ENCODE peak calls at places on chromosomes 11 and 22, in four cellular contexts. One of them, this sample, is unnamed.
A peak's percentile ranks its signal among the peaks of the same experiment; 100 is the strongest.

GRCh38 chr22:40175571-40176105 is 2.1 kb upstream of the TNRC6B start:
- DNase-seq in NCI-H774: no peak
- DNase-seq in neural progenitor cell: no peak
- DNase-seq in stimulated activated CD4-positive, alpha-beta T cell treated with anti-CD3 and anti-CD28 coated beads, Interleukin-4, amount 100 ng/mL, for 48 hours: no peak
- DNase-seq in this sample: no peak

GRCh38 chr22:38696606-38697005 is 4.1 kb downstream of the JOSD1 start:
- DNase-seq in NCI-H774: no peak
- DNase-seq in neural progenitor cell: no peak
- DNase-seq in stimulated activated CD4-positive, alpha-beta T cell treated with anti-CD3 and anti-CD28 coated beads, Interleukin-4, amount 100 ng/mL, for 48 hours: no peak
- DNase-seq in this sample: peak; percentile 57

GRCh38 chr22:50498322-50498861 is 9.1 kb downstream of the LMF2 start:
- DNase-seq in NCI-H774: peak; percentile 36
- DNase-seq in neural progenitor cell: peak; percentile 86
- DNase-seq in stimulated activated CD4-positive, alpha-beta T cell treated with anti-CD3 and anti-CD28 coated beads, Interleukin-4, amount 100 ng/mL, for 48 hours: peak; percentile 61
- DNase-seq in this sample: peak; percentile 72

GRCh38 chr22:32499666-32500065 is 25.1 kb downstream of the FBXO7 start:
- DNase-seq in NCI-H774: no peak
- DNase-seq in neural progenitor cell: no peak
- DNase-seq in stimulated activated CD4-positive, alpha-beta T cell treated with anti-CD3 and anti-CD28 coated beads, Interleukin-4, amount 100 ng/mL, for 48 hours: no peak
- DNase-seq in this sample: no peak

GRCh38 chr11:84319853-84320252 is 1033.7 kb upstream of the CCDC90B start:
- DNase-seq in NCI-H774: no peak
- DNase-seq in neural progenitor cell: no peak
- DNase-seq in stimulated activated CD4-positive, alpha-beta T cell treated with anti-CD3 and anti-CD28 coated beads, Interleukin-4, amount 100 ng/mL, for 48 hours: no peak
- DNase-seq in this sample: no peak

GRCh38 chr11:1356007-1356435 is 33.7 kb upstream of the BRSK2 start:
- DNase-seq in NCI-H774: no peak
- DNase-seq in neural progenitor cell: no peak
- DNase-seq in stimulated activated CD4-positive, alpha-beta T cell treated with anti-CD3 and anti-CD28 coated beads, Interleukin-4, amount 100 ng/mL, for 48 hours: no peak
- DNase-seq in this sample: no peak

GRCh38 chr11:118340437-118340836 is 2.1 kb downstream of the CD3D start:
- DNase-seq in NCI-H774: no peak
- DNase-seq in neural progenitor cell: no peak
- DNase-seq in stimulated activated CD4-positive, alpha-beta T cell treated with anti-CD3 and anti-CD28 coated beads, Interleukin-4, amount 100 ng/mL, for 48 hours: no peak
- DNase-seq in this sample: no peak

GRCh38 chr11:3911908-3912505 is 56.5 kb downstream of the STIM1 start:
- DNase-seq in NCI-H774: no peak
- DNase-seq in neural progenitor cell: no peak
- DNase-seq in stimulated activated CD4-positive, alpha-beta T cell treated with anti-CD3 and anti-CD28 coated beads, Interleukin-4, amount 100 ng/mL, for 48 hours: no peak
- DNase-seq in this sample: no peak

GRCh38 chr11:43923327-43924111 is 18.9 kb upstream of the C11orf96 start:
- DNase-seq in NCI-H774: no peak
- DNase-seq in neural progenitor cell: peak; percentile 57
- DNase-seq in stimulated activated CD4-positive, alpha-beta T cell treated with anti-CD3 and anti-CD28 coated beads, Interleukin-4, amount 100 ng/mL, for 48 hours: no peak
- DNase-seq in this sample: no peak

GRCh38 chr11:130449246-130449990 is 973 bp downstream of the ADAMTS15 start:
- DNase-seq in NCI-H774: no peak
- DNase-seq in neural progenitor cell: peak; percentile 62
- DNase-seq in stimulated activated CD4-positive, alpha-beta T cell treated with anti-CD3 and anti-CD28 coated beads, Interleukin-4, amount 100 ng/mL, for 48 hours: no peak
- DNase-seq in this sample: no peak

GRCh38 chr11:45677811-45678515 is 12.5 kb upstream of the CHST1 start:
- DNase-seq in NCI-H774: no peak
- DNase-seq in neural progenitor cell: peak; percentile 42
- DNase-seq in stimulated activated CD4-positive, alpha-beta T cell treated with anti-CD3 and anti-CD28 coated beads, Interleukin-4, amount 100 ng/mL, for 48 hours: no peak
- DNase-seq in this sample: no peak

GRCh38 chr11:20488352-20488751 is 100.8 kb downstream of the PRMT3 start:
- DNase-seq in NCI-H774: peak; percentile 69
- DNase-seq in neural progenitor cell: no peak
- DNase-seq in stimulated activated CD4-positive, alpha-beta T cell treated with anti-CD3 and anti-CD28 coated beads, Interleukin-4, amount 100 ng/mL, for 48 hours: no peak
- DNase-seq in this sample: no peak

GRCh38 chr11:95563173-95563572 is 226.4 kb downstream of the FAM76B start:
- DNase-seq in NCI-H774: no peak
- DNase-seq in neural progenitor cell: no peak
- DNase-seq in stimulated activated CD4-positive, alpha-beta T cell treated with anti-CD3 and anti-CD28 coated beads, Interleukin-4, amount 100 ng/mL, for 48 hours: no peak
- DNase-seq in this sample: no peak

GRCh38 chr11:73664894-73665293 is 18.5 kb downstream of the PLEKHB1 start:
- DNase-seq in NCI-H774: no peak
- DNase-seq in neural progenitor cell: no peak
- DNase-seq in stimulated activated CD4-positive, alpha-beta T cell treated with anti-CD3 and anti-CD28 coated beads, Interleukin-4, amount 100 ng/mL, for 48 hours: no peak
- DNase-seq in this sample: no peak

GRCh38 chr22:39349506-39349966 is 255 bp upstream of the SYNGR1 start:
- DNase-seq in NCI-H774: peak; percentile 1
- DNase-seq in neural progenitor cell: peak; percentile 88
- DNase-seq in stimulated activated CD4-positive, alpha-beta T cell treated with anti-CD3 and anti-CD28 coated beads, Interleukin-4, amount 100 ng/mL, for 48 hours: no peak
- DNase-seq in this sample: no peak

GRCh38 chr22:26842103-26842502 is 184.7 kb downstream of the MIAT start:
- DNase-seq in NCI-H774: no peak
- DNase-seq in neural progenitor cell: peak; percentile 23
- DNase-seq in stimulated activated CD4-positive, alpha-beta T cell treated with anti-CD3 and anti-CD28 coated beads, Interleukin-4, amount 100 ng/mL, for 48 hours: no peak
- DNase-seq in this sample: no peak

GRCh38 chr11:20949585-20949984 is 280.2 kb downstream of the NELL1 start:
- DNase-seq in NCI-H774: no peak
- DNase-seq in neural progenitor cell: no peak
- DNase-seq in stimulated activated CD4-positive, alpha-beta T cell treated with anti-CD3 and anti-CD28 coated beads, Interleukin-4, amount 100 ng/mL, for 48 hours: no peak
- DNase-seq in this sample: no peak

This sample was measured in A549.